ENCODE peak calls at places on chromosomes 1 and 21, in eight cellular contexts. S is heart left ventricle, I is A673, N is AG09309, E is IMR-90, U is left ventricle myocardium inferior, R is ascending aorta, G is endothelial cell of umbilical vein. D is an unnamed sample.

GRCh38 chr1:246779561-246780175 is 55.5 kb downstream of the SCCPDH start:
- DNase-seq in S (no peak), I (no peak), N (no peak), E (no peak), U (no peak), R (no peak), G (no peak), D (no peak)

GRCh38 chr1:160139840-160140239 is 11.6 kb upstream of the ATP1A4 start:
- DNase-seq in S (no peak), I (no peak), N (no peak), E (no peak), U (no peak), R (no peak), G (no peak), D (no peak)

GRCh38 chr1:109490029-109490933 is 3.6 kb upstream of the CYB561D1 start:
- DNase-seq in S (peak), I (peak), N (no peak), E (peak), U (peak), R (no peak), G (peak), D (no peak)

GRCh38 chr1:182707116-182707515 is 22.7 kb upstream of the RGS8 start:
- DNase-seq in S (peak), I (no peak), N (no peak), E (no peak), U (peak), R (no peak), G (no peak), D (no peak)

GRCh38 chr1:237794071-237794470 is 96.7 kb downstream of the ZP4 start:
- DNase-seq in S (no peak), I (no peak), N (no peak), E (no peak), U (no peak), R (no peak), G (no peak), D (no peak)

GRCh38 chr1:214404571-214405213 is 123.7 kb downstream of the SMYD2 start:
- DNase-seq in S (no peak), I (peak), N (no peak), E (peak), U (no peak), R (no peak), G (peak), D (no peak)

GRCh38 chr1:151062738-151063371 is 2.7 kb downstream of the MLLT11 start:
- DNase-seq in S (no peak), I (no peak), N (no peak), E (peak), U (no peak), R (no peak), G (peak), D (peak)

GRCh38 chr1:18901952-18902522 is 318 bp downstream of the ALDH4A1 start:
- DNase-seq in S (peak), I (peak), N (no peak), E (no peak), U (peak), R (no peak), G (no peak), D (no peak)

GRCh38 chr1:43522776-43523480 is 7.8 kb upstream of the PTPRF start:
- DNase-seq in S (no peak), I (no peak), N (peak), E (peak), U (no peak), R (no peak), G (no peak), D (peak)

GRCh38 chr1:76374111-76374510 is 299.6 kb downstream of the ST6GALNAC3 start:
- DNase-seq in S (no peak), I (no peak), N (no peak), E (no peak), U (no peak), R (no peak), G (no peak), D (no peak)

GRCh38 chr1:205669341-205670142 is 10.8 kb downstream of the SLC45A3 start:
- DNase-seq in S (no peak), I (no peak), N (no peak), E (no peak), U (no peak), R (no peak), G (peak), D (no peak)

GRCh38 chr1:183417691-183418491 is at the start of gene NMNAT2:
- DNase-seq in S (peak), I (peak), N (no peak), E (peak), U (no peak), R (no peak), G (no peak), D (no peak)

GRCh38 chr1:93804412-93804811 is 74.6 kb downstream of the DNTTIP2 start:
- DNase-seq in S (no peak), I (peak), N (peak), E (peak), U (no peak), R (no peak), G (peak), D (peak)

GRCh38 chr1:96703186-96703585 is 18.4 kb upstream of the PTBP2 start:
- DNase-seq in S (no peak), I (no peak), N (no peak), E (peak), U (no peak), R (no peak), G (peak), D (no peak)

GRCh38 chr1:180173952-180174351 is 19.3 kb downstream of the QSOX1 start:
- DNase-seq in S (peak), I (no peak), N (no peak), E (peak), U (peak), R (no peak), G (no peak), D (no peak)

GRCh38 chr1:116311756-116312691 is 61.0 kb upstream of the ATP1A1 start:
- DNase-seq in S (peak), I (no peak), N (no peak), E (no peak), U (no peak), R (no peak), G (no peak), D (no peak)

GRCh38 chr1:169048043-169048442 is 58.4 kb upstream of the ATP1B1 start:
- DNase-seq in S (no peak), I (no peak), N (no peak), E (no peak), U (no peak), R (no peak), G (no peak), D (no peak)

GRCh38 chr1:93581917-93582850 is 99.5 kb downstream of the BCAR3 start:
- DNase-seq in S (no peak), I (no peak), N (no peak), E (no peak), U (no peak), R (no peak), G (no peak), D (no peak)

GRCh38 chr1:54245501-54245900 is 45.5 kb downstream of the MRPL37 start:
- DNase-seq in S (no peak), I (no peak), N (no peak), E (no peak), U (no peak), R (no peak), G (no peak), D (no peak)

GRCh38 chr21:39676054-39676771 is 63.5 kb downstream of the B3GALT5 start:
- DNase-seq in S (peak), I (no peak), N (no peak), E (no peak), U (peak), R (no peak), G (no peak), D (no peak)

GRCh38 chr1:204419064-204419403 is 7.4 kb upstream of the PPP1R15B start:
- DNase-seq in S (no peak), I (no peak), N (no peak), E (peak), U (no peak), R (no peak), G (peak), D (no peak)

GRCh38 chr21:45542242-45542666 is at the start of gene SLC19A1:
- DNase-seq in S (peak), I (peak), N (no peak), E (peak), U (peak), R (no peak), G (peak), D (no peak)

GRCh38 chr1:102191723-102192122 is 195.0 kb upstream of the OLFM3 start:
- DNase-seq in S (no peak), I (peak), N (no peak), E (no peak), U (no peak), R (no peak), G (peak), D (no peak)

GRCh38 chr21:42855143-42855936 is 24.0 kb downstream of the WDR4 start:
- DNase-seq in S (no peak), I (no peak), N (no peak), E (no peak), U (no peak), R (no peak), G (no peak), D (no peak)

GRCh38 chr21:26756491-26757159 is 88.6 kb downstream of the ADAMTS1 start:
- DNase-seq in S (no peak), I (no peak), N (peak), E (peak), U (no peak), R (no peak), G (no peak), D (no peak)

GRCh38 chr1:234889643-234890042 is 239.0 kb downstream of the TOMM20 start:
- DNase-seq in S (no peak), I (no peak), N (no peak), E (no peak), U (no peak), R (no peak), G (no peak), D (no peak)

GRCh38 chr1:109213345-109213823 is 334 bp upstream of the SARS1 start:
- DNase-seq in S (no peak), I (no peak), N (no peak), E (no peak), U (no peak), R (no peak), G (no peak), D (no peak)

GRCh38 chr1:3454811-3455618 is 550 bp downstream of the ARHGEF16 start:
- DNase-seq in S (peak), I (peak), N (no peak), E (no peak), U (peak), R (no peak), G (no peak), D (no peak)

GRCh38 chr1:204733289-204733688 is 47.8 kb upstream of the LRRN2 start:
- DNase-seq in S (no peak), I (no peak), N (no peak), E (no peak), U (no peak), R (no peak), G (no peak), D (no peak)

GRCh38 chr1:213087911-213088310 is 36.9 kb downstream of the RPS6KC1 start:
- DNase-seq in S (no peak), I (no peak), N (no peak), E (no peak), U (no peak), R (no peak), G (no peak), D (no peak)

GRCh38 chr1:26827205-26827604 is 717 bp downstream of the ZDHHC18 start:
- DNase-seq in S (no peak), I (no peak), N (no peak), E (no peak), U (no peak), R (no peak), G (no peak), D (no peak)

GRCh38 chr1:168050307-168050706 is 86.4 kb downstream of the GPR161 start:
- DNase-seq in S (no peak), I (peak), N (no peak), E (no peak), U (no peak), R (no peak), G (no peak), D (no peak)

GRCh38 chr1:1421147-1421906 is at the start of gene ANKRD65:
- DNase-seq in S (peak), I (no peak), N (no peak), E (no peak), U (no peak), R (no peak), G (no peak), D (no peak)

GRCh38 chr1:156461781-156462647 is 38.6 kb downstream of the MEF2D start:
- DNase-seq in S (no peak), I (no peak), N (no peak), E (no peak), U (no peak), R (no peak), G (no peak), D (no peak)

DNA sequence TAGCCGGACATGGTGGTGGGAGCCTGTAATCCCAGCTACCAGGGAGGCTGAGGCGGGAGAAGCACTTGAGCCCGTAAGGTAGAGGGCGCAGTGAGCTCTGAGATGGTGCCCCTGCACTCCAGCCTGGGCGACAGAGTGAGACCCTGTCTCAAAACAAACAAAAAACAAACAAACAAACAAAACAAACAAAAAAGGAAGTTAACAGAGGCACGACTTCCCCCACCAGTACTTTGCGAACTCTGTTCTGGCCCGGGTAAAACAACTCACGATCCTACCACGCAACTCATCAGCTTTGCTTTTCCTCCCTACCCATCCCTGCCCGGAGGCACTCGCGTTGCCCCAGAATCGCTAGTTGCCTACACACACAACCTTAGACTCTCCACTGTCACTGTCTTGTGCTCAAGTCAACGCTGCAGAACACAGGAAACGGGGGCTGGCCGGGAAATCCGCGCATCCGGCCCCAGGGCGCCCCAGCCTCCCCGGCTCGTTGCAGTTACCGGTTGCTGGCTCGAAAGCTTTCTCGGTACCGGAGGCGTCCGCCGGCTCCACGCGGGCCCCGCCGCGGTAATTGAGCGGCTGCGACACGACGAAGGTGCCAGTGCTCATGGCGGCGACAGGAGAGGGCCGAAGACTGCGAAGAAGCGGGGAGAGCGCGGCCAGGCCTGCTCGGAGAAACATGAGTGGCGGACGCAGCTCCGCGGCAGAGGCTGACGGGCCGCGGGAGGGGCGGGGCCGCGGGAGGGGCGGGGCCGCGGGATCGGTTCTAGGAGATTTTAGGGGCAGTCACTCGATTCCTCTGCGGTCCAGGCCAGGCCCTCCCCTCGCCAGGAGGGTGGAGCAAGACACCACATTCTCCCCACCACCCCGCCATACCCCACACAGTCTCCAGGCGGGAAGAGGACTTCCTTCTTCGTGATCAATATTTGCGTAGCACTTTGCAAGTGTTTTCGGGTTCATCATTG is at the start of gene ALDH9A1:
- DNase-seq in S (peak), I (peak), N (no peak), E (peak), U (peak), R (peak), G (peak), D (peak)
- TF ChIP-seq CTCF in S (peak), I (peak), N (peak), E (peak), U (peak), R (peak), G (no peak), D (peak)

GRCh38 chr21:35026153-35026499 is 23.0 kb downstream of the RUNX1 start:
- DNase-seq in S (no peak), I (no peak), N (no peak), E (no peak), U (no peak), R (no peak), G (no peak), D (no peak)
- H3K4me3 ChIP-seq in S (no peak), I (no peak), N (no peak), E (no peak), U (peak), R (peak), G (no peak), D (no peak)

GRCh38 chr1:13451399-13451965 is 41.2 kb downstream of the PRAMEF20 start:
- DNase-seq in S (no peak), I (no peak), N (no peak), E (no peak), U (no peak), R (no peak), G (no peak), D (no peak)
- TF ChIP-seq CTCF in S (no peak), I (no peak), N (no peak), E (no peak), U (no peak), R (no peak), G (no peak), D (no peak)

GRCh38 chr1:200488375-200489165 is 78.7 kb upstream of the ZNF281 start:
- DNase-seq in S (no peak), I (peak), N (peak), E (peak), U (no peak), R (no peak), G (peak), D (peak)
- H3K4me3 ChIP-seq in S (no peak), I (no peak), N (no peak), E (no peak), U (no peak), R (no peak), G (no peak), D (no peak)

D was measured in AG04450.